ENCODE peak calls at places on chromosome 21, in seven cellular contexts. C, U, Z, G, T, B and I are unnamed samples.

GRCh38 chr21:16741228-16741665 is 771.6 kb upstream of the CXADR start:
- DNase-seq in G (no peak), T (no peak), Z (no peak), C (no peak), U (no peak), B (no peak), I (no peak)

GRCh38 chr21:46625759-46626158 is 9.7 kb upstream of the PRMT2 start:
- DNase-seq in U (no peak), C (no peak), B (no peak), G (no peak), Z (no peak), T (no peak), I (no peak)

GRCh38 chr21:30463713-30464112 is 16.5 kb downstream of the KRTAP19-1 start:
- DNase-seq in U (no peak), G (no peak), Z (no peak), C (peak), T (no peak), B (no peak), I (peak)

GRCh38 chr21:18340387-18340942 is 63.1 kb downstream of the TMPRSS15 start:
- DNase-seq in Z (no peak), U (no peak), C (no peak), G (no peak), T (no peak), B (no peak), I (no peak)

GRCh38 chr21:17462276-17462981 is 50.4 kb upstream of the CXADR start:
- DNase-seq in Z (no peak), G (peak), B (peak), U (no peak), T (no peak), C (no peak), I (no peak)

GRCh38 chr21:35222541-35222941 is 173.4 kb upstream of the RUNX1 start:
- DNase-seq in T (no peak), B (no peak), C (no peak), G (no peak), Z (no peak), U (no peak), I (no peak)

GRCh38 chr21:20997633-20998455 is at the start of gene NCAM2:
- DNase-seq in T (peak), Z (no peak), G (peak), B (peak), U (no peak), C (peak), I (peak)

GRCh38 chr21:25507522-25507921 is 99.8 kb downstream of the MRPL39 start:
- DNase-seq in G (no peak), C (no peak), Z (no peak), B (no peak), T (no peak), U (no peak), I (no peak)

GRCh38 chr21:42297372-42297771 is 17.8 kb downstream of the TFF3 start:
- DNase-seq in Z (no peak), G (no peak), U (no peak), B (no peak), T (no peak), C (no peak), I (no peak)

GRCh38 chr21:42294273-42294880 is 20.8 kb downstream of the TFF3 start:
- DNase-seq in G (no peak), B (no peak), U (no peak), T (no peak), Z (no peak), C (no peak), I (no peak)

GRCh38 chr21:42293649-42294272 is 21.4 kb downstream of the TFF3 start:
- DNase-seq in Z (no peak), U (no peak), G (no peak), T (no peak), B (no peak), C (no peak), I (no peak)

GRCh38 chr21:42298237-42298636 is 17.0 kb downstream of the TFF3 start:
- DNase-seq in B (no peak), U (no peak), G (no peak), Z (no peak), C (no peak), T (no peak), I (no peak)

GRCh38 chr21:42295845-42296244 is 19.4 kb downstream of the TFF3 start:
- DNase-seq in U (no peak), T (no peak), G (no peak), C (no peak), Z (no peak), B (no peak), I (no peak)
- TF ChIP-seq POLR2AphosphoS5 in U (no peak), T (no peak), G (no peak), C (no peak), Z (no peak), B (no peak), I (no peak)

GRCh38 chr21:14073615-14074014 is 137.1 kb downstream of the LIPI start:
- DNase-seq in U (no peak), Z (no peak), T (no peak), G (no peak), C (no peak), B (no peak), I (no peak)
- TF ChIP-seq POLR2A in U (no peak), Z (no peak), T (no peak), G (no peak), C (no peak), B (no peak), I (no peak)

DNA sequence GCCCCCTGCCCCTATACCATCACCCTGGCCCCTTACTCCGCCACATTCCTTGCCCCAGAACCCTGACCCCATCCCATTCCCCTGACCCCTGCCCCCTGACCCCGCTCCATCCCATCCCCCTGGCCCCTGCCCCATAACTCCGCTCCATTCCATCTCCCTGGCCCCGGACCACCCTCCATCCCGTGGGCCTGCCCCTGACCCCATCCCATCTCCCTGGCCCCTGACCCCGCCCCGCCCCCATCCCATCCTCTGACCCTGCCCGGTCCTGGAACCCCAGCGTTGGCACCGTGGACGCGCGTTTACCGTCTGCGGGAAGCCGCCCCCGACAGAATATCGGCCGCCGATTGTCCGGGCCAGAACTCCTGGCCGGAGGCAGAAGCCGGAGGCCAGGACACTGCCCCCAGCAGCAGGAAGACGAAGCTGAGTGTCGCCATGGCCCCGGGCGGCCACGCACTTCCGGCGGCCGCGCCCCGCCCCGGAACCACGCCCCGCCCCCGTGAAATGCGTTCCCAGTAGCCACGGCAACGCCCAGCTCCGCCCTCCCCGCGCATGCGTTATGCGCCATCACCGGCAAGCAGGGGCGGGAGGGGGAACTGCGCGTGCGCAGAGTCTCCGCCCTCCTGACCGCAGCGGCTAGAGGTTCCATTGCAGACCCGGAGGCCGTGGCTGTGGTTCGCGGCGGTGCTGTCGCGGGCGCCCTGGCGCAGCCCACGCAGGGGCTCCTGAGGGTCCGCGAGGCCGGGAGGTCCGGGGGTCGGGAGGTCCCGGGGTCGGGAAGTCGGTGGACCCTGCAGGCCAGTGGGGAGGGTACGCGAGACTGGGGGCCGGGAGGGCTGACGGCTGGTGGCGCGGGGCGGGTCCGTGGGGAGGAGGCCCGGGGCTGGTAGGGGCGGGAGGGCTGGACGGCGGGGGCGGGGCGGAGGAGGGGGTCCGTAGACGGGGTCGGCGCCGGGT is at the start of gene POFUT2:
- DNase-seq in B (peak), C (peak), G (peak), Z (peak), U (peak), T (peak), I (peak)
- TF ChIP-seq POLR2AphosphoS5 in B (peak), C (peak), G (peak), Z (peak), U (peak), T (peak), I (peak)

DNA sequence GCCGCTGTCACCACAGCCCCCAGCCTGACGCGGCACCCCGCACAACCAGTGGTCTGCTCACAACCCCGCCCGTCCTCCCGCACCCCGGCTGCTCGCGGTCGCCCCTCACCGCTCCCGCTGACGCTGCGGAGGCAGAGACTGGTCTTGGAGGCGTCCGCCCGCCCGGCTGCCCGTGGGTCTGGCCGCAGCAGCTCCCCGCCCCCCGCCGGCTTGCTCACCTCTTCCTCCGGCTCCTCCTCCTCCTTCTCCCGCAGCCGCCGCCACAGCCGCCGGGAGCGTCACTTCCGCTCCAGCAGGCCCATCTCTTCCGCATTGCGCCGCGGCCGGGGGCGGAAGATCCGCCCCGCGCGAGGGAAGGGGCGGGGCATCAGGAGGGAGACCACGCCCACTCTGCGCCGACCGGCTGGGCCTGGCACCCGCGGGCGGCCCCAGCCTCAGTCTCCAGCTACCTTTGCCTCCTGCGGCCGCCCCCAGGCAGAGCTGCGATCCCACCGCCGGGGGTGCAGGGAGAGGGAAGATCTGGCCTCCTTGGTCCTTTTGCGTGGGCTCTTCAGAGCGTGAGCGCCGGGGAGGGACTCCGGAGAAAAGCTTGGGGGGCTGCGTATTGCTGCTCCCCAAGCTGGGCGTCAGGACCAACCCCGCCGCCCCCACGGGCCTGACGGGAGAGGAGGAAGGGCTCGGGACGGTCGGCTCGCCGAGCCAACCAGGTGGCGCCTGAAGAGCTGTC is at the start of gene SYNJ1:
- DNase-seq in Z (peak), U (peak), T (peak), B (peak), G (peak), C (peak), I (peak)
- TF ChIP-seq POLR2A in Z (peak), U (peak), T (peak), B (peak), G (peak), C (peak), I (no peak)

GRCh38 chr21:43369596-43370090 is 57.3 kb downstream of the SIK1 start:
- DNase-seq in C (no peak), U (no peak), G (no peak), Z (no peak), T (no peak), B (no peak), I (no peak)

GRCh38 chr21:43367296-43367695 is 59.6 kb downstream of the SIK1 start:
- DNase-seq in B (no peak), Z (no peak), C (no peak), U (no peak), G (no peak), T (no peak), I (no peak)

GRCh38 chr21:43369124-43369523 is 57.8 kb downstream of the SIK1 start:
- DNase-seq in T (no peak), U (no peak), B (no peak), Z (no peak), C (no peak), G (no peak), I (no peak)

GRCh38 chr21:43367859-43368258 is 59.1 kb downstream of the SIK1 start:
- DNase-seq in U (no peak), G (no peak), Z (no peak), T (no peak), B (no peak), C (no peak), I (no peak)

DNA sequence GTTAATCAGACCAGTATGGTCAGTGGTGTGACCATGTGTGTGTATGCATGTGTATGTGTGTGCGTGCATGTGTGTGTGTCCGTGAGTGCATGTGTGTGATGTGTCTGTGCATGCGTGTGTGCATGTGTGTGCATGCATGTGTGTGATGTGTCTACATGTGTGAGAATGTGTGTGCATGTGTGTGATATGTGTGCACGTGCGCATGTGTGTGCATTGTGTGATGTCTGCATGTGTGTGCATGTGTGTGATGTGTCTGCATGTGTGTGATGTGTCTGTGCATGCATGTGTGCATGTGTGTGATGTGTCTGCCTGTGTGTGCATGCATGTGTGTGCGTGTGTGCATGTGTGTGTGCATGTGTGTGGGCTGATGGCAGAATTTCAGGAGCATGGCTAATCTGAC is 58.2 kb downstream of the SIK1 start:
- DNase-seq in B (no peak), C (no peak), Z (no peak), T (no peak), U (no peak), G (no peak), I (no peak)
- TF ChIP-seq POLR2AphosphoS5 in B (no peak), C (no peak), Z (no peak), T (no peak), U (no peak), G (no peak), I (no peak)

DNA sequence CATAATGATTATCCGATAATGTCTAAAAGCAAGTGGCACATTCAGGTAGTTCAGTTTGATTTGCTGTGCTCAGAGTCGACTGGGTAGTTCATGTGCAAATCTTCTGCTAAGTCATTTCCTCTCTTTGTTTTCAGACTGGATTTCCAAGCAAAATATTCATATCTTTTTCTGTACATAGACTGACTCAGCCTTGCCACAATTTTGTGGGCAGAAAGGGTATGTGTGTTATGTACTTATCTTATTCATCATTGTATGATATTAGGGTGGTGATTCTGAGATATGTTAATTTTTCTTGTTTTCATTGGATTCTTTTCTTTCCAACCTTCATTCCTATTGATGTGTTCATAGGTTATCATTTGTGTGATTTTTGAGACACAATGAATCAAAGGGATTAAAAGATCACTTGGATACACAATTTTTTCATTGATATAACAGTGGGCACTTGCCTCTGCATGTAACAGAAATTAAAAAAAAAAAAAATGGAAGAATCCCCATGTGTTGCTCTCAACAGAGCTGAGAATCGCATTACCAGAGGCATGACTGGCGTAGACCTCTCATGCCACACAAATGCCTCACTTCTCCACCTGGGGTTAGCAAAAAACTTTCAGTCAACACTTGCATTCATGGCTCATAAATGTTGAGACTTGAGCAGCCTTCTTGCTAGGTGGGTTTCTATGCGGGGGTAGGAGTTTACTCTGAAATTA is 355.5 kb downstream of the LTN1 start:
- DNase-seq in G (no peak), B (no peak), C (no peak), Z (no peak), T (no peak), U (no peak), I (no peak)
- TF ChIP-seq POLR2A in G (no peak), B (no peak), C (no peak), Z (no peak), T (no peak), U (no peak), I (no peak)

GRCh38 chr21:44615466-44615865 is 3.6 kb downstream of the KRTAP10-8 start:
- DNase-seq in C (no peak), G (no peak), Z (no peak), U (no peak), T (no peak), B (no peak), I (no peak)

GRCh38 chr21:44613386-44614155 is 1.7 kb downstream of the KRTAP10-8 start:
- DNase-seq in B (no peak), G (no peak), U (no peak), C (no peak), Z (no peak), T (no peak), I (no peak)

GRCh38 chr21:44612669-44613229 is 870 bp downstream of the KRTAP10-8 start:
- DNase-seq in T (peak), U (no peak), G (no peak), B (no peak), Z (no peak), C (no peak), I (no peak)

GRCh38 chr21:44614961-44615391 is 3.1 kb downstream of the KRTAP10-8 start:
- DNase-seq in T (no peak), G (no peak), B (no peak), Z (no peak), C (no peak), U (no peak), I (no peak)

GRCh38 chr21:44614161-44614631 is 2.3 kb downstream of the KRTAP10-8 start:
- DNase-seq in U (no peak), C (no peak), G (no peak), B (no peak), T (no peak), Z (no peak), I (no peak)
- TF ChIP-seq POLR2AphosphoS5 in U (no peak), C (no peak), G (no peak), B (no peak), T (no peak), Z (no peak), I (no peak)

GRCh38 chr21:29299906-29300546 is 1.3 kb downstream of the BACH1 start:
- DNase-seq in T (peak), U (peak), G (peak), B (peak), C (peak), Z (peak), I (no peak)

GRCh38 chr21:29296452-29296851 is 2.3 kb upstream of the BACH1 start:
- DNase-seq in U (no peak), C (no peak), Z (no peak), T (no peak), G (no peak), B (no peak), I (no peak)

GRCh38 chr21:29299046-29299905 is 554 bp downstream of the BACH1 start:
- DNase-seq in G (peak), C (peak), T (peak), U (no peak), B (peak), Z (peak), I (peak)

GRCh38 chr21:29297483-29298347 is 1.0 kb upstream of the BACH1 start:
- DNase-seq in B (peak), C (no peak), T (no peak), Z (no peak), U (no peak), G (peak), I (no peak)

DNA sequence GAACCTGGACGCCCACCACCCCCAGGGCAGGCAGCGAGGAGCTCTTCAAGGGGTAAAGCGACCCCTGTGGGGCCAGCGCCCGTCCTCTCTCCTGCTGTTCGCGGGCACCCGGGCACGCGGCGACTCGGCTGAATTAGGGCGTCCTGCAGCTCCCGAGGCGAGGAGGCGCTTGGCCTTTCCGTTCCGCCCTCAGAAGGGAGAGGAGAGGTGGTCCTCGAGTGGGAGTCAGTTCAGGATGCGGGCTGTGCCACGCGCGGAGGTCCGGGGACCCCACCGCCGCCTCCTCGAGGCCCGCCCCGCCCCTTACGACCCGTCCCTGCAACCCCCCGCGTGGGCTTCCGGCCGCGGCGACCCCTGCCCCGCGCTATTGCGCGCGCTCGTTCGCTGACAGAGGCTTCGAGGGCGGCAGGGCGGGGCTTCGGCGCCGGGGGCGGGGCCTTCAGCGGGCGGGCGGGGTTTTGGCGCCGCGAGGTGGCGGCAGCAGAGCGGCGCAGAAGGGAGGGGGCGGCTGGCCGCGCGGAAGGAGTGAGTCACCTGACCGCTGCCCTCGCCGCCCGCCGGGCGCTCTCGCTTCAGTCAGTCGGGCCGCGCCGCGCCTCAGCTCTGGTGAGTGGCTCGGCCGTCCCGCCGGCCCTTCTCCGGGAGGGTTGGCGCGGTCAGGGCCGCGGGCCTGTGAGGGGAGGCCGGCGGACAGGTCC is at the start of gene BACH1:
- DNase-seq in T (peak), B (peak), G (peak), C (peak), U (peak), Z (peak), I (peak)
- TF ChIP-seq POLR2A in T (peak), B (peak), G (peak), C (peak), U (peak), Z (peak), I (peak)